ENCODE peak calls at places on chromosomes 3 and 15, in ten cellular contexts. X is stomach, U is uterus, J is esophagus squamous epithelium, V is ovary, O is A549, I is IMR-90, Z is transverse colon, E is K562, N is heart left ventricle. C is an unnamed sample.
A peak's percentile ranks its signal among the peaks of the same experiment; 100 is the strongest.

GRCh38 chr3:45994661-45995369 is 809 bp downstream of the FYCO1 start:
- DNase-seq in I (no peak), V (no peak), X (no peak), Z (peak; percentile 54), O (no peak), E (peak; percentile 52), U (peak; percentile 32), N (no peak), J (no peak), C (no peak)

GRCh38 chr3:188284455-188285212 is 130.7 kb downstream of the LPP start:
- DNase-seq in O (no peak), U (no peak), V (no peak), Z (no peak), N (no peak), I (peak; percentile 61), E (no peak), X (no peak), J (no peak), C (no peak)

GRCh38 chr3:123781571-123782275 is 102.4 kb downstream of the MYLK start:
- DNase-seq in J (no peak), E (no peak), X (no peak), O (no peak), N (no peak), V (no peak), I (peak; percentile 87), U (no peak), Z (no peak), C (no peak)

GRCh38 chr3:72549819-72550581 is 298.2 kb downstream of the SHQ1 start:
- DNase-seq in J (no peak), O (no peak), I (no peak), N (no peak), E (peak; percentile 24), V (no peak), U (no peak), X (no peak), Z (no peak), C (no peak)

GRCh38 chr15:89912145-89912673 is 543 bp downstream of the ARPIN start:
- DNase-seq in N (peak; percentile 48), U (peak; percentile 31), Z (peak; percentile 74), I (no peak), E (no peak), X (peak; percentile 49), V (peak; percentile 25), J (no peak), O (peak; percentile 44), C (no peak)

GRCh38 chr15:91045065-91045464 is 22.7 kb upstream of the VPS33B start:
- DNase-seq in V (no peak), E (no peak), X (no peak), N (no peak), O (no peak), Z (no peak), U (no peak), J (no peak), I (no peak), C (no peak)

GRCh38 chr3:52798978-52799476 is 4.4 kb downstream of the ITIH3 start:
- DNase-seq in J (no peak), E (peak; percentile 41), Z (peak; percentile 17), V (no peak), O (peak; percentile 36), N (no peak), X (peak; percentile 30), U (no peak), I (no peak), C (no peak)

GRCh38 chr3:184568591-184568917 is 7.0 kb downstream of the EPHB3 start:
- DNase-seq in E (no peak), X (no peak), N (no peak), I (no peak), V (no peak), J (no peak), U (no peak), O (no peak), Z (no peak), C (no peak)

GRCh38 chr15:74961616-74962015 is 5.0 kb upstream of the RPP25 start:
- DNase-seq in J (no peak), I (no peak), Z (no peak), N (no peak), O (no peak), X (no peak), E (no peak), V (no peak), U (no peak), C (no peak)

GRCh38 chr3:32249184-32249782 is 10.8 kb downstream of the CMTM8 start:
- DNase-seq in N (no peak), I (peak; percentile 76), V (no peak), E (no peak), U (no peak), Z (no peak), O (peak; percentile 58), X (no peak), J (no peak), C (no peak)

GRCh38 chr3:183664913-183665381 is 29.5 kb downstream of the KLHL24 start:
- DNase-seq in J (no peak), X (no peak), O (no peak), U (no peak), E (no peak), N (no peak), I (peak; percentile 96), V (no peak), Z (no peak), C (no peak)

GRCh38 chr3:66428733-66429132 is 72.1 kb downstream of the LRIG1 start:
- DNase-seq in U (peak; percentile 86), X (peak; percentile 76), V (peak; percentile 84), J (no peak), O (peak; percentile 85), N (peak; percentile 87), Z (peak; percentile 66), I (peak; percentile 100), E (no peak), C (peak; percentile 93)

GRCh38 chr3:152222327-152222726 is 46.4 kb upstream of the MBNL1 start:
- DNase-seq in U (no peak), E (no peak), O (no peak), Z (no peak), I (peak; percentile 72), N (no peak), V (no peak), J (no peak), X (no peak), C (no peak)

GRCh38 chr15:100602064-100602821 is at the start of the genes ASB7 and LINS1:
- DNase-seq in J (peak; percentile 98), X (peak; percentile 100), O (peak; percentile 100), N (peak; percentile 100), U (peak; percentile 100), V (peak; percentile 100), Z (peak; percentile 100), I (peak; percentile 100), E (peak; percentile 100), C (peak; percentile 100)
- TF ChIP-seq POLR2A in J (peak; percentile 17), X (no peak), O (peak; percentile 68), N (peak; percentile 35), U (peak; percentile 36), V (no peak), Z (peak; percentile 24), I (no peak), E (peak; percentile 79), C (peak; percentile 27)

GRCh38 chr3:11057655-11058054 is 65.1 kb downstream of the SLC6A1 start:
- DNase-seq in O (no peak), J (no peak), N (no peak), U (no peak), E (no peak), V (no peak), I (no peak), X (no peak), Z (no peak), C (no peak)

GRCh38 chr3:11059799-11060115 is 67.2 kb downstream of the SLC6A1 start:
- DNase-seq in J (no peak), V (no peak), O (no peak), N (no peak), E (no peak), U (no peak), Z (no peak), X (no peak), I (no peak), C (no peak)

GRCh38 chr3:11056531-11057050 is 64.0 kb downstream of the SLC6A1 start:
- DNase-seq in J (no peak), X (no peak), U (no peak), N (no peak), V (no peak), E (no peak), O (no peak), Z (no peak), I (no peak), C (no peak)

GRCh38 chr3:11060500-11061251 is 68.1 kb downstream of the SLC6A1 start:
- DNase-seq in Z (peak; percentile 63), I (peak; percentile 50), J (no peak), E (peak; percentile 53), X (peak; percentile 57), U (peak; percentile 67), V (peak; percentile 59), N (peak; percentile 61), O (peak; percentile 71), C (peak; percentile 61)

DNA sequence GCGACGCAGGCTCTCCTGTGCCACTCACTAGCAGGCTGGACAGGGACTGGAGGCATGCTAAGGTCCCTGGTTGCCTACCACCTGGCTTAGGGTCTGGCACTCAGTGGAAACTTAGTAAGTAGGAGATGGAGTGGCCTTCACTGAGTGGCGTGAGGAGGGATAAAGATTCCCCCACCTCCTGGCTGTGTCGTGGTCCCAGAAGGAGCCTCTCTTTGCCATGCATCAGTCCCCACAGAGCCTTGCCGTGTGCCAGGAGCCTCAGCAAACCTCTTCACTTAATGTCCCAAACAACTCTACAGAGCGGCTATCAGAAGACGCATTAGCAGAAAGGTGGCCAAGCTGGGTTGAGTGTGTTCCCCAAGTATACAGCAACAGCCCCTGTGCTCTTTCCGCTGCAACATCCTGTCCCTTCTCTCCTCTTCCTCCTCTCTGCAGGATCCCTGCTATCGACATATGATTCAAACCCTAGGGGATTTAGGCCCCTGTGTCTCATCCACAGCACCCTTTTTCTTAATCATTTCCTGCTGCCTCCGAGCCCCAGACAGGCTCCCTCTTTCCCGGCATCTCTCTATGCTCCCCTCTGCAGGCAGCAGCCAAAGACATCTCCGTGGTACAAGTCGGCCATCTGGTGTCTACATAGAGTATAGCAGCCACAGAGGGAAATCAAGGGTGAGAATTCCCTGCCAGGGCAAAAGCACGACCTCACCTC is 66.7 kb downstream of the SLC6A1 start:
- DNase-seq in E (peak; percentile 63), O (peak; percentile 69), N (peak; percentile 40), Z (peak; percentile 34), U (peak; percentile 55), J (no peak), X (no peak), V (peak; percentile 38), I (peak; percentile 70), C (no peak)
- TF ChIP-seq CTCF in E (peak; percentile 86), O (peak; percentile 92), N (peak; percentile 78), Z (peak; percentile 66), U (peak; percentile 67), J (peak; percentile 71), X (peak; percentile 53), V (peak; percentile 63), I (peak; percentile 92), C (peak; percentile 24)

DNA sequence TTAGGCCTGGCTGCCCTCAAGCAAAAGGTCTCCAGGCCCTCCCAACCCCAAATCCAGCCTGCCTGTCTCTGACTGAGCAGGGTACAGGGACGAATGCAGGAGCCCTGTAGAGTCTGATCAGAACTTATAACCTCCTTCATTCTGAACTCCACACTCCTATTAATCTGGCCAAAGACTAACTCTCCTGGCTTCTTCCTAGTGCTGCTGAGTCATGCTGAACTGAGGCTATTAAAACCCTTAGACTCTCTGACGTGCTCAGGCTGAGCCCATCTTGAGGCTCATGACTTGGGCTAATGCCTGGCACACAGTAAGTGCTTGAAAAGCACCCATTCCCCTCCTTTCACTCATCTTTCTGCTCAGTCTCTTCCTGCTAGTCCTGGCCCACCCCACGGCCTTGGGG is 81.9 kb downstream of the NUP210 start:
- DNase-seq in X (no peak), N (no peak), J (no peak), E (peak; percentile 25), Z (no peak), U (no peak), O (peak; percentile 28), I (peak; percentile 18), V (no peak), C (no peak)
- H3K27ac ChIP-seq in X (no peak overlapping the region), N (no peak overlapping the region), J (no peak overlapping the region), E (peak overlapping the region; percentile 44), Z (no peak overlapping the region), U (no peak overlapping the region), O (peak overlapping the region; percentile 59), I (no peak overlapping the region), V (no peak overlapping the region), C (no peak overlapping the region)

GRCh38 chr15:40564591-40565332 is at the start of gene CCDC32:
- DNase-seq in U (peak; percentile 95), I (peak; percentile 98), O (peak; percentile 97), N (peak; percentile 99), J (peak; percentile 89), V (peak; percentile 96), X (peak; percentile 97), Z (peak; percentile 98), E (peak; percentile 99), C (peak; percentile 99)
- TF ChIP-seq POLR2A in U (peak; percentile 67), I (peak; percentile 85), O (peak; percentile 56), N (peak; percentile 88), J (peak; percentile 49), V (peak; percentile 81), X (no peak), Z (peak; percentile 89), E (peak; percentile 89), C (peak; percentile 74)